ENCODE peak calls at places on chromosome 10, in six cellular contexts. One of them, this sample, is unnamed.

GRCh38 chr10:103076996-103077395 is 116.1 kb downstream of the NT5C2 start:
- DNase-seq in stimulated activated CD4-positive, alpha-beta T cell treated with anti-CD3 and anti-CD28 coated beads, Interleukin-12 subunit alpha, Interleukin-12 subunit beta, amount 100 ng/mL, for 24 hours: no peak
- DNase-seq in DND-41: no peak
- DNase-seq in GM23248: no peak
- DNase-seq in COR-L47: no peak
- DNase-seq in psoas muscle: no peak
- DNase-seq in this sample: no peak

GRCh38 chr10:17006631-17007161 is 122.9 kb downstream of the CUBN start:
- DNase-seq in DND-41: no peak
- DNase-seq in COR-L47: no peak
- DNase-seq in stimulated activated CD4-positive, alpha-beta T cell treated with anti-CD3 and anti-CD28 coated beads, Interleukin-12 subunit alpha, Interleukin-12 subunit beta, amount 100 ng/mL, for 24 hours: no peak
- DNase-seq in psoas muscle: no peak
- DNase-seq in GM23248: peak; percentile 36
- DNase-seq in this sample: no peak

GRCh38 chr10:34319197-34319846 is 495.8 kb downstream of the PARD3 start:
- DNase-seq in psoas muscle: no peak
- DNase-seq in GM23248: peak; percentile 96
- DNase-seq in COR-L47: peak; percentile 84
- DNase-seq in DND-41: no peak
- DNase-seq in stimulated activated CD4-positive, alpha-beta T cell treated with anti-CD3 and anti-CD28 coated beads, Interleukin-12 subunit alpha, Interleukin-12 subunit beta, amount 100 ng/mL, for 24 hours: no peak
- DNase-seq in this sample: no peak

GRCh38 chr10:16960573-16960972 is 143.3 kb upstream of the RSU1 start:
- DNase-seq in GM23248: no peak
- DNase-seq in DND-41: no peak
- DNase-seq in COR-L47: no peak
- DNase-seq in psoas muscle: no peak
- DNase-seq in stimulated activated CD4-positive, alpha-beta T cell treated with anti-CD3 and anti-CD28 coated beads, Interleukin-12 subunit alpha, Interleukin-12 subunit beta, amount 100 ng/mL, for 24 hours: no peak
- DNase-seq in this sample: no peak

GRCh38 chr10:79243211-79244067 is 103.8 kb upstream of the PPIF start:
- DNase-seq in GM23248: peak; percentile 77
- DNase-seq in stimulated activated CD4-positive, alpha-beta T cell treated with anti-CD3 and anti-CD28 coated beads, Interleukin-12 subunit alpha, Interleukin-12 subunit beta, amount 100 ng/mL, for 24 hours: peak; percentile 61
- DNase-seq in COR-L47: peak; percentile 28
- DNase-seq in DND-41: no peak
- DNase-seq in psoas muscle: peak; percentile 67
- DNase-seq in this sample: no peak

GRCh38 chr10:121694327-121694965 is 96.2 kb upstream of the FGFR2 start:
- DNase-seq in stimulated activated CD4-positive, alpha-beta T cell treated with anti-CD3 and anti-CD28 coated beads, Interleukin-12 subunit alpha, Interleukin-12 subunit beta, amount 100 ng/mL, for 24 hours: no peak
- DNase-seq in DND-41: no peak
- DNase-seq in psoas muscle: no peak
- DNase-seq in COR-L47: no peak
- DNase-seq in GM23248: no peak
- DNase-seq in this sample: no peak

GRCh38 chr10:46549171-46550075 is 7.0 kb downstream of the GPRIN2 start:
- DNase-seq in stimulated activated CD4-positive, alpha-beta T cell treated with anti-CD3 and anti-CD28 coated beads, Interleukin-12 subunit alpha, Interleukin-12 subunit beta, amount 100 ng/mL, for 24 hours: no peak
- DNase-seq in COR-L47: no peak
- DNase-seq in GM23248: no peak
- DNase-seq in DND-41: peak; percentile 2
- DNase-seq in psoas muscle: peak; percentile 56
- DNase-seq in this sample: no peak

GRCh38 chr10:132848951-132849545 is 63.1 kb upstream of the NKX6-2 start:
- DNase-seq in GM23248: no peak
- DNase-seq in COR-L47: no peak
- DNase-seq in psoas muscle: peak; percentile 44
- DNase-seq in stimulated activated CD4-positive, alpha-beta T cell treated with anti-CD3 and anti-CD28 coated beads, Interleukin-12 subunit alpha, Interleukin-12 subunit beta, amount 100 ng/mL, for 24 hours: no peak
- DNase-seq in DND-41: no peak
- DNase-seq in this sample: no peak

GRCh38 chr10:68137174-68137573 is 27.9 kb downstream of the MYPN start:
- DNase-seq in GM23248: peak; percentile 60
- DNase-seq in stimulated activated CD4-positive, alpha-beta T cell treated with anti-CD3 and anti-CD28 coated beads, Interleukin-12 subunit alpha, Interleukin-12 subunit beta, amount 100 ng/mL, for 24 hours: no peak
- DNase-seq in COR-L47: no peak
- DNase-seq in psoas muscle: no peak
- DNase-seq in DND-41: no peak
- DNase-seq in this sample: no peak

GRCh38 chr10:11225935-11226334 is 208.3 kb downstream of the CELF2 start:
- DNase-seq in DND-41: peak; percentile 71
- DNase-seq in psoas muscle: no peak
- DNase-seq in stimulated activated CD4-positive, alpha-beta T cell treated with anti-CD3 and anti-CD28 coated beads, Interleukin-12 subunit alpha, Interleukin-12 subunit beta, amount 100 ng/mL, for 24 hours: peak; percentile 55
- DNase-seq in GM23248: no peak
- DNase-seq in COR-L47: peak; percentile 0
- DNase-seq in this sample: no peak

GRCh38 chr10:5933909-5934546 is 43.3 kb downstream of the IL15RA start:
- DNase-seq in stimulated activated CD4-positive, alpha-beta T cell treated with anti-CD3 and anti-CD28 coated beads, Interleukin-12 subunit alpha, Interleukin-12 subunit beta, amount 100 ng/mL, for 24 hours: no peak
- DNase-seq in GM23248: no peak
- DNase-seq in COR-L47: no peak
- DNase-seq in psoas muscle: no peak
- DNase-seq in DND-41: no peak
- DNase-seq in this sample: no peak

GRCh38 chr10:89795840-89796239 is 94.5 kb downstream of the KIF20B start:
- DNase-seq in DND-41: no peak
- DNase-seq in COR-L47: no peak
- DNase-seq in psoas muscle: no peak
- DNase-seq in stimulated activated CD4-positive, alpha-beta T cell treated with anti-CD3 and anti-CD28 coated beads, Interleukin-12 subunit alpha, Interleukin-12 subunit beta, amount 100 ng/mL, for 24 hours: no peak
- DNase-seq in GM23248: no peak
- DNase-seq in this sample: no peak

GRCh38 chr10:11154809-11155208 is 137.1 kb downstream of the CELF2 start:
- DNase-seq in COR-L47: peak; percentile 51
- DNase-seq in DND-41: no peak
- DNase-seq in psoas muscle: no peak
- DNase-seq in stimulated activated CD4-positive, alpha-beta T cell treated with anti-CD3 and anti-CD28 coated beads, Interleukin-12 subunit alpha, Interleukin-12 subunit beta, amount 100 ng/mL, for 24 hours: no peak
- DNase-seq in GM23248: peak; percentile 41
- DNase-seq in this sample: no peak

GRCh38 chr10:132808568-132809236 is 22.8 kb upstream of the NKX6-2 start:
- DNase-seq in COR-L47: no peak
- DNase-seq in DND-41: no peak
- DNase-seq in GM23248: no peak
- DNase-seq in stimulated activated CD4-positive, alpha-beta T cell treated with anti-CD3 and anti-CD28 coated beads, Interleukin-12 subunit alpha, Interleukin-12 subunit beta, amount 100 ng/mL, for 24 hours: no peak
- DNase-seq in psoas muscle: peak; percentile 45
- DNase-seq in this sample: no peak

GRCh38 chr10:32244421-32245207 is 102.3 kb downstream of the EPC1 start:
- DNase-seq in psoas muscle: no peak
- DNase-seq in DND-41: no peak
- DNase-seq in GM23248: no peak
- DNase-seq in COR-L47: no peak
- DNase-seq in stimulated activated CD4-positive, alpha-beta T cell treated with anti-CD3 and anti-CD28 coated beads, Interleukin-12 subunit alpha, Interleukin-12 subunit beta, amount 100 ng/mL, for 24 hours: no peak
- DNase-seq in this sample: no peak

GRCh38 chr10:79246606-79247275 is 100.5 kb upstream of the PPIF start:
- DNase-seq in stimulated activated CD4-positive, alpha-beta T cell treated with anti-CD3 and anti-CD28 coated beads, Interleukin-12 subunit alpha, Interleukin-12 subunit beta, amount 100 ng/mL, for 24 hours: no peak
- DNase-seq in psoas muscle: peak; percentile 82
- DNase-seq in GM23248: peak; percentile 74
- DNase-seq in DND-41: no peak
- DNase-seq in COR-L47: no peak
- DNase-seq in this sample: no peak

GRCh38 chr10:99369126-99369525 is 40.0 kb downstream of the CNNM1 start:
- DNase-seq in DND-41: no peak
- DNase-seq in GM23248: peak; percentile 85
- DNase-seq in COR-L47: no peak
- DNase-seq in psoas muscle: no peak
- DNase-seq in stimulated activated CD4-positive, alpha-beta T cell treated with anti-CD3 and anti-CD28 coated beads, Interleukin-12 subunit alpha, Interleukin-12 subunit beta, amount 100 ng/mL, for 24 hours: no peak
- DNase-seq in this sample: no peak

GRCh38 chr10:17644485-17644964 is 574 bp downstream of the STAM start:
- DNase-seq in psoas muscle: no peak
- DNase-seq in GM23248: peak; percentile 68
- DNase-seq in COR-L47: no peak
- DNase-seq in DND-41: peak; percentile 37
- DNase-seq in stimulated activated CD4-positive, alpha-beta T cell treated with anti-CD3 and anti-CD28 coated beads, Interleukin-12 subunit alpha, Interleukin-12 subunit beta, amount 100 ng/mL, for 24 hours: no peak
- DNase-seq in this sample: no peak

GRCh38 chr10:18822156-18822555 is 162.9 kb downstream of the ARL5B start:
- DNase-seq in COR-L47: no peak
- DNase-seq in DND-41: peak; percentile 33
- DNase-seq in psoas muscle: no peak
- DNase-seq in stimulated activated CD4-positive, alpha-beta T cell treated with anti-CD3 and anti-CD28 coated beads, Interleukin-12 subunit alpha, Interleukin-12 subunit beta, amount 100 ng/mL, for 24 hours: no peak
- DNase-seq in GM23248: peak; percentile 10
- DNase-seq in this sample: peak; percentile 31

GRCh38 chr10:104300002-104300735 is 31.2 kb downstream of the GSTO2 start:
- DNase-seq in DND-41: no peak
- DNase-seq in stimulated activated CD4-positive, alpha-beta T cell treated with anti-CD3 and anti-CD28 coated beads, Interleukin-12 subunit alpha, Interleukin-12 subunit beta, amount 100 ng/mL, for 24 hours: no peak
- DNase-seq in COR-L47: no peak
- DNase-seq in GM23248: peak; percentile 99
- DNase-seq in psoas muscle: no peak
- DNase-seq in this sample: no peak

GRCh38 chr10:88820990-88821389 is 18.5 kb downstream of the LIPM start:
- DNase-seq in stimulated activated CD4-positive, alpha-beta T cell treated with anti-CD3 and anti-CD28 coated beads, Interleukin-12 subunit alpha, Interleukin-12 subunit beta, amount 100 ng/mL, for 24 hours: no peak
- DNase-seq in psoas muscle: no peak
- DNase-seq in GM23248: peak; percentile 90
- DNase-seq in COR-L47: no peak
- DNase-seq in DND-41: no peak
- DNase-seq in this sample: no peak

GRCh38 chr10:59323036-59323459 is 39.3 kb downstream of the FAM13C start:
- DNase-seq in GM23248: no peak
- DNase-seq in stimulated activated CD4-positive, alpha-beta T cell treated with anti-CD3 and anti-CD28 coated beads, Interleukin-12 subunit alpha, Interleukin-12 subunit beta, amount 100 ng/mL, for 24 hours: no peak
- DNase-seq in COR-L47: peak; percentile 64
- DNase-seq in psoas muscle: peak; percentile 73
- DNase-seq in DND-41: no peak
- DNase-seq in this sample: no peak

GRCh38 chr10:58851606-58852005 is 324.8 kb upstream of the PHYHIPL start:
- DNase-seq in stimulated activated CD4-positive, alpha-beta T cell treated with anti-CD3 and anti-CD28 coated beads, Interleukin-12 subunit alpha, Interleukin-12 subunit beta, amount 100 ng/mL, for 24 hours: no peak
- DNase-seq in DND-41: no peak
- DNase-seq in COR-L47: no peak
- DNase-seq in psoas muscle: no peak
- DNase-seq in GM23248: peak; percentile 24
- DNase-seq in this sample: no peak

GRCh38 chr10:116444527-116445142 is 17.0 kb downstream of the PNLIPRP3 start:
- DNase-seq in COR-L47: peak; percentile 1
- DNase-seq in GM23248: peak; percentile 55
- DNase-seq in stimulated activated CD4-positive, alpha-beta T cell treated with anti-CD3 and anti-CD28 coated beads, Interleukin-12 subunit alpha, Interleukin-12 subunit beta, amount 100 ng/mL, for 24 hours: no peak
- DNase-seq in psoas muscle: no peak
- DNase-seq in DND-41: peak; percentile 5
- DNase-seq in this sample: peak; percentile 39

GRCh38 chr10:88617772-88618300 is 31.3 kb downstream of the LIPJ start:
- DNase-seq in stimulated activated CD4-positive, alpha-beta T cell treated with anti-CD3 and anti-CD28 coated beads, Interleukin-12 subunit alpha, Interleukin-12 subunit beta, amount 100 ng/mL, for 24 hours: no peak
- DNase-seq in DND-41: no peak
- DNase-seq in COR-L47: no peak
- DNase-seq in psoas muscle: no peak
- DNase-seq in GM23248: no peak
- DNase-seq in this sample: no peak

GRCh38 chr10:8238989-8239388 is 184.5 kb downstream of the GATA3 start:
- DNase-seq in DND-41: no peak
- DNase-seq in GM23248: no peak
- DNase-seq in COR-L47: no peak
- DNase-seq in psoas muscle: no peak
- DNase-seq in stimulated activated CD4-positive, alpha-beta T cell treated with anti-CD3 and anti-CD28 coated beads, Interleukin-12 subunit alpha, Interleukin-12 subunit beta, amount 100 ng/mL, for 24 hours: no peak
- DNase-seq in this sample: no peak

GRCh38 chr10:3365630-3366029 is 193.0 kb upstream of the PITRM1 start:
- DNase-seq in COR-L47: peak; percentile 48
- DNase-seq in psoas muscle: no peak
- DNase-seq in GM23248: no peak
- DNase-seq in stimulated activated CD4-positive, alpha-beta T cell treated with anti-CD3 and anti-CD28 coated beads, Interleukin-12 subunit alpha, Interleukin-12 subunit beta, amount 100 ng/mL, for 24 hours: no peak
- DNase-seq in DND-41: no peak
- DNase-seq in this sample: no peak

GRCh38 chr10:128568979-128569378 is 442.8 kb upstream of the MKI67 start:
- DNase-seq in GM23248: no peak
- DNase-seq in COR-L47: no peak
- DNase-seq in DND-41: no peak
- DNase-seq in psoas muscle: no peak
- DNase-seq in stimulated activated CD4-positive, alpha-beta T cell treated with anti-CD3 and anti-CD28 coated beads, Interleukin-12 subunit alpha, Interleukin-12 subunit beta, amount 100 ng/mL, for 24 hours: no peak
- DNase-seq in this sample: no peak

GRCh38 chr10:70267161-70267933 is 16.5 kb downstream of the NPFFR1 start:
- DNase-seq in psoas muscle: no peak
- DNase-seq in GM23248: peak; percentile 98
- DNase-seq in stimulated activated CD4-positive, alpha-beta T cell treated with anti-CD3 and anti-CD28 coated beads, Interleukin-12 subunit alpha, Interleukin-12 subunit beta, amount 100 ng/mL, for 24 hours: no peak
- DNase-seq in DND-41: no peak
- DNase-seq in COR-L47: no peak
- DNase-seq in this sample: no peak

GRCh38 chr10:69506487-69506833 is 55.2 kb downstream of the TSPAN15 start:
- DNase-seq in DND-41: no peak
- DNase-seq in GM23248: no peak
- DNase-seq in psoas muscle: no peak
- DNase-seq in stimulated activated CD4-positive, alpha-beta T cell treated with anti-CD3 and anti-CD28 coated beads, Interleukin-12 subunit alpha, Interleukin-12 subunit beta, amount 100 ng/mL, for 24 hours: no peak
- DNase-seq in COR-L47: no peak
- DNase-seq in this sample: no peak

GRCh38 chr10:11625019-11625735 is 13.7 kb upstream of the USP6NL start:
- DNase-seq in DND-41: no peak
- DNase-seq in COR-L47: no peak
- DNase-seq in stimulated activated CD4-positive, alpha-beta T cell treated with anti-CD3 and anti-CD28 coated beads, Interleukin-12 subunit alpha, Interleukin-12 subunit beta, amount 100 ng/mL, for 24 hours: no peak
- DNase-seq in psoas muscle: no peak
- DNase-seq in GM23248: no peak
- DNase-seq in this sample: no peak

GRCh38 chr10:61662794-61663259 is at the start of gene CABCOCO1:
- DNase-seq in GM23248: peak; percentile 80
- DNase-seq in DND-41: no peak
- DNase-seq in stimulated activated CD4-positive, alpha-beta T cell treated with anti-CD3 and anti-CD28 coated beads, Interleukin-12 subunit alpha, Interleukin-12 subunit beta, amount 100 ng/mL, for 24 hours: no peak
- DNase-seq in psoas muscle: peak; percentile 67
- DNase-seq in COR-L47: peak; percentile 72
- DNase-seq in this sample: peak; percentile 33

GRCh38 chr10:131936756-131937155 is 35.9 kb downstream of the PPP2R2D start:
- DNase-seq in COR-L47: no peak
- DNase-seq in DND-41: no peak
- DNase-seq in psoas muscle: no peak
- DNase-seq in GM23248: no peak
- DNase-seq in stimulated activated CD4-positive, alpha-beta T cell treated with anti-CD3 and anti-CD28 coated beads, Interleukin-12 subunit alpha, Interleukin-12 subunit beta, amount 100 ng/mL, for 24 hours: no peak
- DNase-seq in this sample: no peak

GRCh38 chr10:13890617-13891541 is 304.1 kb downstream of the PRPF18 start:
- DNase-seq in stimulated activated CD4-positive, alpha-beta T cell treated with anti-CD3 and anti-CD28 coated beads, Interleukin-12 subunit alpha, Interleukin-12 subunit beta, amount 100 ng/mL, for 24 hours: peak; percentile 1
- DNase-seq in DND-41: no peak
- DNase-seq in GM23248: peak; percentile 74
- DNase-seq in psoas muscle: peak; percentile 62
- DNase-seq in COR-L47: no peak
- DNase-seq in this sample: no peak

GRCh38 chr10:86961481-86962091 is 3.2 kb downstream of the SNCG start:
- DNase-seq in DND-41: no peak
- DNase-seq in psoas muscle: no peak
- DNase-seq in GM23248: peak; percentile 69
- DNase-seq in COR-L47: no peak
- DNase-seq in stimulated activated CD4-positive, alpha-beta T cell treated with anti-CD3 and anti-CD28 coated beads, Interleukin-12 subunit alpha, Interleukin-12 subunit beta, amount 100 ng/mL, for 24 hours: no peak
- DNase-seq in this sample: no peak